ENCODE peak calls at places on chromosomes 7 and 10, in nine cellular contexts. U is cardiac muscle cell; J is neural progenitor cell; W is body of pancreas; S is CD8-positive, alpha-beta memory T cell; P is tibial artery; I is transverse colon; D is endothelial cell of umbilical vein; X is A549. O is an unnamed sample. For H3K4me1, the result is how much of the 10 kb centered on the place peaks cover.

GRCh38 chr10:72075184-72076115 is 12.9 kb downstream of the SPOCK2 start:
- DNase-seq in P (no peak), D (no peak), X (no peak), I (no peak), J (no peak), S (no peak), U (no peak), W (no peak), O (no peak)

GRCh38 chr7:149261829-149262617 is at the start of gene ZNF783:
- DNase-seq in S (peak), D (peak), U (peak), W (peak), P (peak), X (peak), J (peak), I (peak), O (peak)

GRCh38 chr7:138459300-138460175 is 521 bp upstream of the TRIM24 start:
- DNase-seq in P (peak), U (peak), S (peak), J (peak), I (peak), W (peak), X (peak), D (peak), O (peak)

GRCh38 chr10:6469661-6470060 is 110.4 kb downstream of the PRKCQ start:
- DNase-seq in X (no peak), J (no peak), D (no peak), U (no peak), I (no peak), W (no peak), S (no peak), P (no peak), O (no peak)

GRCh38 chr7:43108255-43109011 is 4.0 kb upstream of the HECW1 start:
- DNase-seq in J (peak), I (peak), U (peak), P (peak), W (peak), S (no peak), X (peak), D (peak), O (peak)

GRCh38 chr10:101839421-101840063 is 4.1 kb downstream of the KCNIP2 start:
- DNase-seq in S (peak), U (peak), X (no peak), W (peak), P (no peak), J (peak), D (no peak), I (peak), O (no peak)

GRCh38 chr7:46764100-46764941 is 817.6 kb downstream of the TNS3 start:
- DNase-seq in P (peak), X (peak), D (peak), I (no peak), U (no peak), W (peak), S (no peak), J (no peak), O (no peak)

GRCh38 chr7:148478551-148478950 is 112.0 kb upstream of the C7orf33 start:
- DNase-seq in W (no peak), X (no peak), J (peak), S (no peak), D (no peak), I (no peak), P (no peak), U (no peak), O (no peak)

GRCh38 chr10:44864042-44864436 is 47.1 kb upstream of the TMEM72 start:
- DNase-seq in U (peak), D (peak), X (no peak), W (peak), P (peak), J (peak), S (no peak), I (peak), O (no peak)

GRCh38 chr10:112071596-112072133 is 111.9 kb downstream of the GPAM start:
- DNase-seq in W (no peak), X (no peak), P (no peak), I (no peak), U (no peak), S (no peak), D (no peak), J (no peak), O (no peak)

GRCh38 chr7:1049006-1049741 is 4.8 kb downstream of the GPR146 start:
- DNase-seq in W (no peak), U (no peak), S (no peak), I (no peak), X (no peak), P (no peak), J (no peak), D (peak), O (no peak)
- H3K4me3 ChIP-seq in W (no peak), U (no peak), S (no peak), I (no peak), X (no peak), P (no peak), J (no peak), D (no peak), O (no peak)

GRCh38 chr10:130567436-130567835 is 431.2 kb downstream of the GLRX3 start:
- DNase-seq in W (no peak), I (no peak), J (no peak), P (no peak), X (no peak), S (no peak), U (no peak), D (no peak), O (no peak)
- H3K4me1 ChIP-seq in W (under half), I (under half), J (under half), P (under half), X (under half), S (under half), U (under half), D (under half), O (under half)

DNA sequence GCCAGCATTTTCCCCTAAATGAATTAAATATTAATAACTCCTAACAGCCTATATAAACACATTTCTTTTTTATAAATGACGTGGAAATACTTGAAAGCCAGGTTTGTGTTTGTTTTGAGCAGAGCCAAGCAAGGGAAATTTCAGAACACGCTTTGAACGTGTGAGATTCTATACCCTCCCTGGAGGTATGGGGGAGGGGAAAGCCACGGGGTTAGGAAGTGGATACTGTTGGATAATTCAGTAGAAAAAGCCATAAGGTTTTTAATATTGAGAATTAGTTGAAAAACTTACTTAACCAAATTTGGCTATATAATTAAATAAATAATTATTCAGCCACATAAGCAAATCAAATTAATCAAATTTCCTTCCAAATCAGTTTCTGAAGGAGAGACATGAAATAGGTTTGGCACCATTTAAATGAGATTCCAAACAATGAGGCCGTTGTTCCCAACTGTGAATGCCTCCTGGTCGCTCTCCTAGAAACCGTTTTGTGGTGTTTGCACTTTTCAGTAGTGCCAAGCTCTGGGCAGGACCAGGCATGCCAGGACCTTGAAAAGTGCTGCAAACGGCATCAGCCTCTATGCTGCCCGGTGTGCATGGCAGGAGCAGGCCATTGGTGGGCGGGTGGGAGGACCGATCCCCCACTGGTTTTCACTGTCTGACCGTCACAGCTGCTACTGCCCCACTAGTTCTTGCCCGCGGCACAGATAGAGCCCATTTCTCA is 88.1 kb downstream of the SEPTIN14 start:
- DNase-seq in P (no peak), W (peak), J (no peak), S (no peak), U (no peak), D (no peak), I (no peak), X (no peak), O (no peak)
- H3K27ac ChIP-seq in P (no peak), W (peak), J (no peak), S (no peak), U (no peak), D (no peak), I (no peak), X (no peak), O (no peak)

DNA sequence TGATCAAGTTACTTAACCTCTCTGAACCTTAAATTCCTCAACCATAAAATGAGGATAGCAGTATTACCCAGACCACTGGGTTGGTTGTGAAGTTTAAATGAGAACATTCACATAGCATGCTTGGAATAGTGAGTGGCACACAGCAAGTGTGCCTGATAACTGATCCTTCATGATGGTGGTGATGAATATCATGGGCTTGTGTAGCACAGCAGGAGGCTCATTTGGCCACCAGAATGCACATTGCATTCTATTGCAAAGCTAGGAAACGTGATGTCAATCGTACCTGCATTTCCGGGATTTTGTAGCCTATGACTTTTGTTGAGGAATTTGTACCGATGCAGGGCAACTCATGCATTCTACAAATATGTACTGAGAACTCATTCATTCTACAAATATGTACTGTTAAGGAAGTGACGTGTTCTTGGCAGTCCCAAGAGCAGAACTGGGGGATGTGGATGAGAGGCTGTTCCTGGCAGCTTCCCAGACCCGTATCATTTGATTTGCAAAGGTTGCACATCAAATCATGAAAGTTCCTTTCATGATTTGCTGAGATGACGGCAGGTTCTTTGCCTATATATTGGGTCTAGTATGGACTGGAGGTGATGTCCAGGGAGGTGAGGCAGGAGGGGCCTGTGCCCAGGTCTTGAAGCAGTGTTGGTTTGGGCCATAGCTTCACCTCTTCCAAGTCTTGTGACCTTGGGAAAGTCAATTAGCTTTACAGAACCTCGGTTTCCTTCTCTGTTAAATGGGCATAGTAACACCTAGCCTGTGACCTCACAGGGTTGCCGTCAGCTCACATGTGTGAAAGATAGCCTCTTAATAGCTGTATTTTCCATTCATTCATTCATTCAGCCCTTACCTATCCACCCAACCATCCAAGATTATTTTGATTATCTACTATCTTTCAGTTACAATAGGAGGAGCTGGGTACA is 94.7 kb upstream of the SMNDC1 start:
- DNase-seq in W (peak), I (no peak), U (no peak), D (peak), X (peak), S (no peak), P (no peak), J (no peak), O (no peak)
- H3K4me3 ChIP-seq in W (no peak), I (no peak), U (no peak), D (peak), X (peak), S (no peak), P (no peak), J (no peak), O (no peak)

GRCh38 chr10:11232222-11232961 is 214.7 kb downstream of the CELF2 start:
- DNase-seq in J (no peak), I (no peak), S (no peak), W (no peak), D (no peak), P (no peak), U (no peak), X (no peak), O (no peak)

GRCh38 chr10:11236234-11236633 is 218.6 kb downstream of the CELF2 start:
- DNase-seq in I (no peak), S (no peak), D (no peak), W (no peak), J (no peak), X (no peak), U (no peak), P (no peak), O (no peak)

GRCh38 chr10:11235771-11236170 is 218.1 kb downstream of the CELF2 start:
- DNase-seq in P (no peak), U (no peak), I (no peak), S (no peak), D (no peak), J (no peak), X (no peak), W (no peak), O (no peak)

GRCh38 chr10:11237571-11237970 is 219.9 kb downstream of the CELF2 start:
- DNase-seq in D (no peak), S (peak), X (no peak), P (no peak), J (no peak), U (no peak), I (no peak), W (no peak), O (no peak)

DNA sequence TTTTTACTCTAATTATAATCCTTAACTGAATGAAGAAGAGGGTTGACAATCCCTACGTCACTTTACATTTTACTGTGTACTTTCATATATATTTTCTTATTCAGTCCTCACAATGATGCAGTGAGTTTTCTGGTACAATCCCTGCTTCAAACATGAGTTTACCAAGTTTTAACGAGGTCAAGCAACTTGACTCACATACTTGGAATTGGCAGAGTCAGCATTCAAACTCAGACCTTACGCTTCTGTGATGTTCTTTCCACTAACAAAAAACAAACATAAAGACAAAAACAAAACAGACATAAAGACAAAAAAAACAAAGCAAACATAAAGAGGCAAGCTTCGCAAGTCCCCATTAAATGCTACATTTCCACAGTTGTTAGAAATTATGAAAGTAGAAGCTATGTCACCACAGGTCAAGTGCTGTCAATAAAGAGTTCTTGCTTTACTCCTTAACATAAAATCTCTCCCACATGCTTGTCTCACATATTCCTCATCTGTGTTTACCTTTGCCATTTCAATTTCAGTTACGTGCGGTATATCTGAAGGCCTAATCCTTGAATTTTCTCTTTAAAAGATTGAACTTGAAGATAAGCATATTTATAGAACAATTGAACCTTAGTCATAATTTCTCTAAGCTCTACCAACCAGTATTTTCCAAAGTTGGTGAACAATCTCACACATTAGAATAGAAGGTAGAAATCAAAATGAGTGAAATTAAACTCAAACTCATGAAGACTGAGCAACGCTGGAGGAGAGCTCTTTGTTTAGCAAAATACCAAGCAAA is 217.4 kb downstream of the CELF2 start:
- DNase-seq in D (peak), J (no peak), W (no peak), P (no peak), I (no peak), X (no peak), S (no peak), U (no peak), O (no peak)
- H3K4me1 ChIP-seq in D (under half), J (under half), W (under half), P (under half), I (under half), X (under half), S (half or more), U (under half), O (under half)

DNA sequence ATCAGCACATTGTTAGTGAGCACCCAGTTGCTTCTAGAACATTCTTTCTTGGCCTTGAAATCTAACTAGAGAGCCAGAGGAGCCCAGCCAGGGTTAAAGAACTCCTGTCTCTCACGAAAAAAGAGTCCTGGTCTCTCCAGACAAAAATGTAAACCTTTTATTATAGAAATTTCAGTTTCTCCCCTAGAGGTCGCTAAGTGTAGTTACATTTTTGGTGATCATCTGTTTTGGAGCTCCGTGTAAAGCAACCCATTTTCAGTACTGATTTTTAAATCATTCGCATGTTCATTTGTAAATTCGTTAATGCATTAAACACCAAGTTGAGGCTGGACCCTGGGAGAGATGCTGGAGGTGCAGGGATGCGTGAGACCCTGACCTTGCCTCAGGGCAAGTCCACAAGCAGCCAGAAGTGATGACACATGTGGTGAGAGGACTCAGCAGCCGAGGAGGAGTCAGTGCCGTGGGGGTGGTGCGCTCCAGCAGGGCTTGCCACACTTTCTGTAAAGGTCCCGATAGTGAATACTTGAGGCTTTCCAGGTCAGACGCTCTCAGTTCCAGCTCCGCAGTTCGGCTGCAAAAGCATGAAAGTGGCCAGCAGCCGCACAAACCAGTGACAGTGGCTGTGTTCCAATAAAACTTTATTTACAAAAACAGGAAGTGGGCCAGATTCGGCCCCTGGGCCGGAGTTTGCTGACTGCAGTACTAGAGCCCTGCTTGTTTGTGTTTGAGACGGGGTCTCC is 578.6 kb upstream of the FOXK1 start:
- DNase-seq in S (no peak), P (no peak), X (peak), W (no peak), D (peak), J (no peak), I (no peak), U (no peak), O (no peak)
- H3K27ac ChIP-seq in S (no peak), P (no peak), X (no peak), W (no peak), D (no peak), J (no peak), I (no peak), U (no peak), O (no peak)

GRCh38 chr10:77622822-77623410 is 14.7 kb downstream of the KCNMA1 start:
- DNase-seq in P (no peak), S (no peak), J (no peak), I (no peak), D (no peak), U (no peak), W (no peak), X (no peak), O (no peak)
- H3K4me3 ChIP-seq in P (peak), S (no peak), J (no peak), I (no peak), D (no peak), U (no peak), W (no peak), X (no peak), O (no peak)

GRCh38 chr10:33295851-33296250 is 38.6 kb downstream of the NRP1 start:
- DNase-seq in J (no peak), U (no peak), W (no peak), D (no peak), S (no peak), X (no peak), I (no peak), P (no peak), O (no peak)
- H3K4me1 ChIP-seq in J (under half), U (under half), W (under half), D (under half), S (under half), X (half or more), I (under half), P (under half), O (under half)